ENCODE peak calls at places on chromosomes 12 and 14, in five cellular contexts. C is BE2C; E is mucosa of descending colon; V is ovary; H is CD8-positive, alpha-beta T cell. M is an unnamed sample.

GRCh38 chr14:35303149-35303548 is 11.0 kb downstream of the PSMA6 start:
- DNase-seq in C (no peak), E (no peak), V (no peak), H (no peak), M (no peak)

GRCh38 chr12:70002912-70003255 is 177.9 kb downstream of the MYRFL start:
- DNase-seq in C (no peak), E (no peak), V (no peak), H (no peak), M (no peak)

GRCh38 chr12:95248604-95249355 is 31.2 kb downstream of the VEZT start:
- DNase-seq in C (peak; percentile 33), E (no peak), V (no peak), H (no peak), M (no peak)

GRCh38 chr12:77435446-77436091 is 370.2 kb upstream of the E2F7 start:
- DNase-seq in C (no peak), E (no peak), V (no peak), H (no peak), M (no peak)

GRCh38 chr12:65121049-65121955 is at the start of gene WIF1:
- DNase-seq in C (peak; percentile 31), E (peak; percentile 51), V (peak; percentile 17), H (no peak), M (no peak)

GRCh38 chr14:65170768-65171251 is 68.5 kb upstream of the MAX start:
- DNase-seq in C (peak; percentile 69), E (peak; percentile 56), V (peak; percentile 29), H (peak; percentile 53), M (no peak)

GRCh38 chr12:81798294-81798693 is 39.1 kb upstream of the PPFIA2 start:
- DNase-seq in C (no peak), E (no peak), V (no peak), H (no peak), M (no peak)

GRCh38 chr12:64550758-64551157 is 59.5 kb upstream of the RASSF3 start:
- DNase-seq in C (no peak), E (no peak), V (no peak), H (no peak), M (no peak)

GRCh38 chr14:69261761-69262331 is 1.9 kb downstream of the GALNT16 start:
- DNase-seq in C (peak; percentile 43), E (no peak), V (no peak), H (no peak), M (no peak)

GRCh38 chr14:89794096-89794495 is 160.4 kb downstream of the EFCAB11 start:
- DNase-seq in C (no peak), E (no peak), V (no peak), H (no peak), M (no peak)

GRCh38 chr12:114313910-114314309 is 92.0 kb downstream of the TBX5 start:
- DNase-seq in C (no peak), E (no peak), V (no peak), H (no peak), M (no peak)

GRCh38 chr14:50003213-50004021 is 110.5 kb downstream of the ARF6 start:
- DNase-seq in C (peak; percentile 68), E (peak; percentile 95), V (peak; percentile 77), H (peak; percentile 87), M (peak; percentile 76)

GRCh38 chr12:121893901-121894540 is 5.4 kb downstream of the PSMD9 start:
- DNase-seq in C (no peak), E (no peak), V (peak; percentile 40), H (no peak), M (peak; percentile 46)

GRCh38 chr12:115378296-115378695 is 694.3 kb upstream of the TBX3 start:
- DNase-seq in C (no peak), E (no peak), V (no peak), H (no peak), M (no peak)

DNA sequence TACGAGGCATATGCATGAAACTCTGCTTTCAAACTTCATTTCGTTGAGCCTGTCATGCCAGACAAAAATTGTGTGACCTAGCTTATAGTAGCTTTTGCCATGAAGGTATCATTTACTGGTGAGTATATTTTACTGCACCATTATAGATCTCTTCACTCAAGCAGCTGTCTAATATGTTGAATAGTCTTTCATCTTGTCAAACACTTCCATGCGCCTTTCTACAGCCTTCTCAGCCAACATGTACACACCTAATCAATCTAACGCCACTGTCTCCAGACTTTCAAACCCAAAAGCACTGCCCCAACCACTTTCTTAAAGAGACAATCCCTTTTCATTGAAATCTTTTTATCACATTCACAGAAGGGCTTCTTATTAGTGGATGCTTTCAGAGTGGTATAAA is 757.4 kb downstream of the VRK1 start:
- DNase-seq in C (no peak), E (no peak), V (no peak), H (no peak), M (no peak)
- TF ChIP-seq CTCF in C (no peak), E (no peak), V (no peak), H (no peak), M (no peak)

DNA sequence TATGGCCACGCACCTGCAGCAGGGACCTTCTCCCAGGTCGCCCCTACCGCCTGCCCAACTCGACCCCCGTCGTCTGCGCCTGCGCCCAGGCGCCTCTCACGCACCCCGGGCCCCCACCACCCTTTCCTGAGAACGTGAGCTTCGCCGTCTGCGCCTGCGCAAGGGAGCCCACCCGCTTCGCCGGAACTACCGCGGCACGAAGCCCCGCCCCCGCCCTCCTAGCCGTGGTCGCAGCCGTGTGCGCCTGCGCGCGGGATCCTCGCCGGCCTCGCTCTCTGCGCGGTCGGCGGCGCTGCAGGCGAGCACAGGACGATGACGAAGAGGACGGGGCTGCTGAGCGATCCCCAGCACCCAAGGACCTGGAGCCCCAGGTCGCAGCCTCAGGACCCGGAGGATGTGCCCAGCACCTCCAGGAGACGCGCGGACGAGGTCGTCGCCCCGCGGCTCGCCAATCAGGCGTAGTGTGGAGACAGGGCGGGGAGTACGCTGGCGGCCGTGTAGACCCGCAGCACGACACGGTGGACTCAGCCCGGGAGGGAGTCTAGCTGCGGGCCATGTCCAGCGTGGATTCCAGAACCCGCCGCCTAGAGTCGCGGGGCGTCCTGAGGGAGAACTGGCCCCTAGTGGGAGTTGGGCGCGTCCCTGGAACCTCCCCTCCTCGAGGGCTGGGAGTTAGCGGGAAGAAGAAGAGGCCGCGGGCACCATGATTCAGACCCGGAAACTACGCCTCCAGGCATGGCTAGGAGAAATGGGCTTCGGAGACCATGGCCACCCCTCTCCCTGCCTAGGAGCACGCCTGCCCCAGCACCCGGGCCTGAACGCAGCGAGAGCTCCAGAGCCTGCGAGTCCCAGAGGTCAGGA is 1120.8 kb upstream of the TMEM132C start:
- DNase-seq in C (peak; percentile 94), E (peak; percentile 68), V (peak; percentile 87), H (peak; percentile 89), M (no peak)
- H3K4me3 ChIP-seq in C (peak overlapping the region; percentile 62), E (peak overlapping the region; percentile 7), V (peak overlapping the region; percentile 58), H (peak overlapping the region; percentile 67), M (no peak overlapping the region)

GRCh38 chr12:53011889-53012288 is 5.6 kb downstream of the EIF4B start:
- DNase-seq in C (no peak), E (no peak), V (no peak), H (no peak), M (no peak)
- H3K4me1 ChIP-seq in C (no peaks in the 10 kb centered on the region), E (peaks cover 38% of the 10 kb centered on the region), V (peaks cover 2% of the 10 kb centered on the region), H (peaks cover 50% of the 10 kb centered on the region), M (peaks cover 16% of the 10 kb centered on the region)

GRCh38 chr14:36618641-36619040 is 36.2 kb upstream of the NKX2-8 start:
- DNase-seq in C (no peak), E (no peak), V (no peak), H (no peak), M (no peak)

GRCh38 chr14:36619853-36620252 is 37.4 kb upstream of the NKX2-8 start:
- DNase-seq in C (no peak), E (no peak), V (no peak), H (no peak), M (no peak)

GRCh38 chr14:36619131-36619530 is 36.7 kb upstream of the NKX2-8 start:
- DNase-seq in C (no peak), E (no peak), V (no peak), H (no peak), M (no peak)

GRCh38 chr14:36617824-36618223 is 35.4 kb upstream of the NKX2-8 start:
- DNase-seq in C (no peak), E (no peak), V (no peak), H (no peak), M (no peak)
- TF ChIP-seq CTCF in C (no peak), E (no peak), V (no peak), H (no peak), M (no peak)

GRCh38 chr12:89225401-89225800 is 126.9 kb downstream of the DUSP6 start:
- DNase-seq in C (no peak), E (no peak), V (no peak), H (peak; percentile 68), M (no peak)
- H3K4me3 ChIP-seq in C (no peak overlapping the region), E (no peak overlapping the region), V (no peak overlapping the region), H (no peak overlapping the region), M (no peak overlapping the region)

DNA sequence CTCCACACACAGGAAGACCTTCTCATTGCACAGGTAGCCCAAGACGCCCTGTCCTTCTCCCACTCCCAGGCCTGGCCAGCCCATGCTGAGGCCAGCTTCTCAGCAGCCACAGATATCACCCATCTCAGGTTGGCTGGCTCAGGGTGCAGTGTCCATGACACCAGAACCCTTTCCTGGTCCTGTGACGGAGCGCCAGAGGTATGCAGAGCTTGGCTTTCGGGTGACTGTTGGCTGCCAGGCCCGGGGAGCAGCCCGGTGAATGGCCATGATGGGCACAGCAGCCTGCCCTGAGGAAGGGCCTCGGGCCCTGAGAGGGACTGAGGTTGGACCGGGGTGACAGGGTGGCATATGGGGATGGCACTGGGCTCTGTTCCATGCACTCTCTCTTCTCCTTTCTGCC is 173.4 kb downstream of the TSPAN9 start:
- DNase-seq in C (no peak), E (no peak), V (no peak), H (no peak), M (no peak)
- H3K4me1 ChIP-seq in C (peaks cover 26% of the 10 kb centered on the region), E (no peaks in the 10 kb centered on the region), V (peaks cover 20% of the 10 kb centered on the region), H (no peaks in the 10 kb centered on the region), M (no peaks in the 10 kb centered on the region)

GRCh38 chr14:52527052-52527451 is 25.3 kb downstream of the TXNDC16 start:
- DNase-seq in C (no peak), E (no peak), V (no peak), H (no peak), M (no peak)
- TF ChIP-seq CTCF in C (no peak), E (no peak), V (no peak), H (no peak), M (no peak)

GRCh38 chr12:53967451-53968059 is 5.4 kb upstream of the HOXC11 start:
- DNase-seq in C (no peak), E (no peak), V (no peak), H (no peak), M (no peak)
- H3K4me3 ChIP-seq in C (peak overlapping the region; percentile 77), E (no peak overlapping the region), V (no peak overlapping the region), H (no peak overlapping the region), M (no peak overlapping the region)